ENCODE peak calls at places on chromosome 22, in eight cellular contexts. One of them, this sample, is unnamed.

GRCh38 chr22:24867327-24868022 is 61.5 kb downstream of the SGSM1 start:
- DNase-seq in Daoy: peak
- DNase-seq in left lobe of liver: no peak
- DNase-seq in posterior cingulate gyrus: no peak
- DNase-seq in SHP77 treated with DMSO at 0.1 percent for 48 hours: no peak
- DNase-seq in neuronal stem cell: no peak
- DNase-seq in NCI-H2171 treated with DMSO at 0.1 percent for 48 hours: no peak
- DNase-seq in stimulated activated CD4-positive, alpha-beta T cell treated with anti-CD3 and anti-CD28 coated beads, Interleukin-12 subunit alpha, Interleukin-12 subunit beta, amount 100 ng/mL, for 4 hours: no peak
- DNase-seq in this sample: no peak

GRCh38 chr22:19868333-19868732 is 13.7 kb upstream of the GNB1L start:
- DNase-seq in Daoy: no peak
- DNase-seq in left lobe of liver: peak
- DNase-seq in posterior cingulate gyrus: no peak
- DNase-seq in SHP77 treated with DMSO at 0.1 percent for 48 hours: no peak
- DNase-seq in neuronal stem cell: no peak
- DNase-seq in NCI-H2171 treated with DMSO at 0.1 percent for 48 hours: no peak
- DNase-seq in stimulated activated CD4-positive, alpha-beta T cell treated with anti-CD3 and anti-CD28 coated beads, Interleukin-12 subunit alpha, Interleukin-12 subunit beta, amount 100 ng/mL, for 4 hours: no peak
- DNase-seq in this sample: peak

GRCh38 chr22:35229865-35230264 is 27.4 kb upstream of the HMGXB4 start:
- DNase-seq in Daoy: no peak
- DNase-seq in left lobe of liver: no peak
- DNase-seq in posterior cingulate gyrus: no peak
- DNase-seq in SHP77 treated with DMSO at 0.1 percent for 48 hours: no peak
- DNase-seq in neuronal stem cell: no peak
- DNase-seq in NCI-H2171 treated with DMSO at 0.1 percent for 48 hours: no peak
- DNase-seq in stimulated activated CD4-positive, alpha-beta T cell treated with anti-CD3 and anti-CD28 coated beads, Interleukin-12 subunit alpha, Interleukin-12 subunit beta, amount 100 ng/mL, for 4 hours: no peak
- DNase-seq in this sample: no peak

GRCh38 chr22:44394246-44395115 is 81.7 kb upstream of the SHISAL1 start:
- DNase-seq in Daoy: no peak
- DNase-seq in left lobe of liver: peak
- DNase-seq in posterior cingulate gyrus: peak
- DNase-seq in SHP77 treated with DMSO at 0.1 percent for 48 hours: no peak
- DNase-seq in neuronal stem cell: no peak
- DNase-seq in NCI-H2171 treated with DMSO at 0.1 percent for 48 hours: no peak
- DNase-seq in stimulated activated CD4-positive, alpha-beta T cell treated with anti-CD3 and anti-CD28 coated beads, Interleukin-12 subunit alpha, Interleukin-12 subunit beta, amount 100 ng/mL, for 4 hours: no peak
- DNase-seq in this sample: peak

GRCh38 chr22:43921361-43921760 is 2.2 kb upstream of the PNPLA3 start:
- DNase-seq in Daoy: peak
- DNase-seq in left lobe of liver: no peak
- DNase-seq in posterior cingulate gyrus: no peak
- DNase-seq in SHP77 treated with DMSO at 0.1 percent for 48 hours: no peak
- DNase-seq in neuronal stem cell: no peak
- DNase-seq in NCI-H2171 treated with DMSO at 0.1 percent for 48 hours: no peak
- DNase-seq in stimulated activated CD4-positive, alpha-beta T cell treated with anti-CD3 and anti-CD28 coated beads, Interleukin-12 subunit alpha, Interleukin-12 subunit beta, amount 100 ng/mL, for 4 hours: no peak
- DNase-seq in this sample: no peak

GRCh38 chr22:19855504-19856409 is 1.1 kb upstream of the GNB1L start:
- DNase-seq in Daoy: peak
- DNase-seq in left lobe of liver: peak
- DNase-seq in posterior cingulate gyrus: no peak
- DNase-seq in SHP77 treated with DMSO at 0.1 percent for 48 hours: peak
- DNase-seq in neuronal stem cell: no peak
- DNase-seq in NCI-H2171 treated with DMSO at 0.1 percent for 48 hours: peak
- DNase-seq in stimulated activated CD4-positive, alpha-beta T cell treated with anti-CD3 and anti-CD28 coated beads, Interleukin-12 subunit alpha, Interleukin-12 subunit beta, amount 100 ng/mL, for 4 hours: peak
- DNase-seq in this sample: peak

GRCh38 chr22:44698531-44699421 is 3.2 kb upstream of the PRR5 start:
- DNase-seq in Daoy: peak
- DNase-seq in left lobe of liver: no peak
- DNase-seq in posterior cingulate gyrus: no peak
- DNase-seq in SHP77 treated with DMSO at 0.1 percent for 48 hours: no peak
- DNase-seq in neuronal stem cell: peak
- DNase-seq in NCI-H2171 treated with DMSO at 0.1 percent for 48 hours: no peak
- DNase-seq in stimulated activated CD4-positive, alpha-beta T cell treated with anti-CD3 and anti-CD28 coated beads, Interleukin-12 subunit alpha, Interleukin-12 subunit beta, amount 100 ng/mL, for 4 hours: no peak
- DNase-seq in this sample: no peak

GRCh38 chr22:46583571-46583970 is 36.6 kb upstream of the GRAMD4 start:
- DNase-seq in Daoy: no peak
- DNase-seq in left lobe of liver: no peak
- DNase-seq in posterior cingulate gyrus: no peak
- DNase-seq in SHP77 treated with DMSO at 0.1 percent for 48 hours: no peak
- DNase-seq in neuronal stem cell: no peak
- DNase-seq in NCI-H2171 treated with DMSO at 0.1 percent for 48 hours: no peak
- DNase-seq in stimulated activated CD4-positive, alpha-beta T cell treated with anti-CD3 and anti-CD28 coated beads, Interleukin-12 subunit alpha, Interleukin-12 subunit beta, amount 100 ng/mL, for 4 hours: no peak
- DNase-seq in this sample: no peak

GRCh38 chr22:20299736-20300136 is 20.1 kb downstream of the DGCR6L start:
- DNase-seq in Daoy: peak
- DNase-seq in left lobe of liver: peak
- DNase-seq in posterior cingulate gyrus: no peak
- DNase-seq in SHP77 treated with DMSO at 0.1 percent for 48 hours: no peak
- DNase-seq in neuronal stem cell: no peak
- DNase-seq in NCI-H2171 treated with DMSO at 0.1 percent for 48 hours: peak
- DNase-seq in stimulated activated CD4-positive, alpha-beta T cell treated with anti-CD3 and anti-CD28 coated beads, Interleukin-12 subunit alpha, Interleukin-12 subunit beta, amount 100 ng/mL, for 4 hours: no peak
- DNase-seq in this sample: no peak

GRCh38 chr22:38104084-38104483 is 6.4 kb downstream of the BAIAP2L2 start:
- DNase-seq in Daoy: no peak
- DNase-seq in left lobe of liver: no peak
- DNase-seq in posterior cingulate gyrus: no peak
- DNase-seq in SHP77 treated with DMSO at 0.1 percent for 48 hours: no peak
- DNase-seq in neuronal stem cell: no peak
- DNase-seq in NCI-H2171 treated with DMSO at 0.1 percent for 48 hours: no peak
- DNase-seq in stimulated activated CD4-positive, alpha-beta T cell treated with anti-CD3 and anti-CD28 coated beads, Interleukin-12 subunit alpha, Interleukin-12 subunit beta, amount 100 ng/mL, for 4 hours: no peak
- DNase-seq in this sample: no peak

GRCh38 chr22:19849800-19850481 is 4.7 kb downstream of the GNB1L start:
- DNase-seq in Daoy: peak
- DNase-seq in left lobe of liver: no peak
- DNase-seq in posterior cingulate gyrus: no peak
- DNase-seq in SHP77 treated with DMSO at 0.1 percent for 48 hours: no peak
- DNase-seq in neuronal stem cell: no peak
- DNase-seq in NCI-H2171 treated with DMSO at 0.1 percent for 48 hours: no peak
- DNase-seq in stimulated activated CD4-positive, alpha-beta T cell treated with anti-CD3 and anti-CD28 coated beads, Interleukin-12 subunit alpha, Interleukin-12 subunit beta, amount 100 ng/mL, for 4 hours: no peak
- DNase-seq in this sample: no peak